ENCODE peak calls at places on chromosome 2, in five cellular contexts. I is mucosa of gallbladder, W is endothelial cell, Z is substantia nigra, D is T-helper 17 cell. F is an unnamed sample.

GRCh38 chr2:209070262-209070661 is 353.6 kb upstream of the MAP2 start:
- DNase-seq in I (no peak), W (no peak), Z (no peak), D (no peak), F (no peak)

GRCh38 chr2:152465541-152465940 is 130.6 kb downstream of the FMNL2 start:
- DNase-seq in I (no peak), W (no peak), Z (no peak), D (no peak), F (no peak)

GRCh38 chr2:234491897-234492296 is 5.0 kb downstream of the ARL4C start:
- DNase-seq in I (no peak), W (no peak), Z (no peak), D (no peak), F (no peak)

GRCh38 chr2:235051436-235052260 is 99.8 kb downstream of the SH3BP4 start:
- DNase-seq in I (no peak), W (no peak), Z (no peak), D (no peak), F (no peak)

GRCh38 chr2:113069676-113070605 is 2.2 kb downstream of the IL1F10 start:
- DNase-seq in I (no peak), W (no peak), Z (no peak), D (no peak), F (no peak)

GRCh38 chr2:25558262-25558661 is 115.1 kb downstream of the DTNB start:
- DNase-seq in I (no peak), W (no peak), Z (no peak), D (no peak), F (no peak)

GRCh38 chr2:189633392-189633811 is 27.9 kb upstream of the ASNSD1 start:
- DNase-seq in I (no peak), W (peak), Z (no peak), D (peak), F (no peak)

GRCh38 chr2:26355038-26355995 is 8.7 kb upstream of the ADGRF3 start:
- DNase-seq in I (no peak), W (no peak), Z (no peak), D (no peak), F (no peak)

GRCh38 chr2:157800838-157801495 is 75.2 kb downstream of the ACVR1 start:
- DNase-seq in I (no peak), W (no peak), Z (no peak), D (no peak), F (no peak)

GRCh38 chr2:9045595-9045994 is 42.1 kb upstream of the MBOAT2 start:
- DNase-seq in I (no peak), W (no peak), Z (no peak), D (no peak), F (no peak)

GRCh38 chr2:39024833-39025232 is 96.0 kb downstream of the SOS1 start:
- DNase-seq in I (no peak), W (no peak), Z (no peak), D (no peak), F (no peak)

GRCh38 chr2:85684380-85684779 is 9.8 kb upstream of the GNLY start:
- DNase-seq in I (no peak), W (no peak), Z (no peak), D (no peak), F (no peak)

GRCh38 chr2:64504774-64505720 is 19.1 kb upstream of the AFTPH start:
- DNase-seq in I (no peak), W (no peak), Z (no peak), D (no peak), F (no peak)

GRCh38 chr2:9707008-9707407 is 76.2 kb upstream of the YWHAQ start:
- DNase-seq in I (no peak), W (no peak), Z (no peak), D (no peak), F (no peak)

F was measured in WTC11.